ENCODE peak calls at places on chromosome 1, in eight cellular contexts. U, F, R, O, Q, V, L and W are unnamed samples.

GRCh38 chr1:5938068-5938740 is 54.0 kb downstream of the NPHP4 start:
- DNase-seq in V (no peak), U (no peak), R (no peak), O (no peak), F (no peak), Q (no peak), L (no peak), W (no peak)

GRCh38 chr1:79188371-79188770 is 181.8 kb upstream of the ADGRL4 start:
- DNase-seq in V (no peak), O (peak; percentile 90), L (no peak), Q (no peak), R (peak; percentile 4), F (no peak), U (no peak), W (no peak)

GRCh38 chr1:58779837-58780585 is 3.8 kb downstream of the JUN start:
- DNase-seq in O (peak; percentile 79), L (peak; percentile 77), R (peak; percentile 8), Q (peak; percentile 37), F (no peak), V (peak; percentile 33), U (peak; percentile 73), W (peak; percentile 19)

GRCh38 chr1:6273380-6273891 is 12.5 kb upstream of the GPR153 start:
- DNase-seq in Q (no peak), U (peak; percentile 67), R (no peak), V (peak; percentile 67), O (no peak), L (no peak), F (no peak), W (no peak)

GRCh38 chr1:3212453-3213230 is 143.6 kb downstream of the PRDM16 start:
- DNase-seq in R (no peak), F (no peak), Q (no peak), V (no peak), O (no peak), L (no peak), U (no peak), W (no peak)

GRCh38 chr1:206933333-206933945 is 11.7 kb upstream of the FCMR start:
- DNase-seq in L (peak; percentile 69), F (no peak), O (peak; percentile 11), V (no peak), R (peak; percentile 56), Q (no peak), U (peak; percentile 92), W (peak; percentile 53)

GRCh38 chr1:48859429-48859828 is 82.7 kb upstream of the BEND5 start:
- DNase-seq in O (no peak), U (no peak), V (no peak), L (no peak), R (no peak), Q (no peak), F (no peak), W (no peak)

GRCh38 chr1:110645962-110646735 is 28.6 kb downstream of the KCNA3 start:
- DNase-seq in F (no peak), Q (no peak), R (no peak), U (no peak), L (no peak), V (no peak), O (no peak), W (no peak)

GRCh38 chr1:93331412-93331811 is 14.3 kb upstream of the DR1 start:
- DNase-seq in U (no peak), V (no peak), Q (no peak), L (no peak), R (no peak), F (no peak), O (no peak), W (no peak)

GRCh38 chr1:186482661-186483255 is 21.8 kb upstream of the PDC start:
- DNase-seq in Q (peak; percentile 48), R (peak; percentile 60), O (peak; percentile 90), V (peak; percentile 50), F (no peak), U (peak; percentile 65), L (peak; percentile 25), W (peak; percentile 57)

GRCh38 chr1:224519874-224520273 is 85.3 kb upstream of the WDR26 start:
- DNase-seq in F (no peak), V (no peak), L (no peak), O (no peak), Q (no peak), U (no peak), R (no peak), W (no peak)

GRCh38 chr1:42845193-42845592 is 1.2 kb upstream of the ZNF691 start:
- DNase-seq in R (no peak), V (no peak), F (no peak), U (no peak), O (no peak), L (no peak), Q (no peak), W (no peak)

GRCh38 chr1:227734858-227735780 is at the start of the genes JMJD4 and SNAP47:
- DNase-seq in F (peak; percentile 60), Q (peak; percentile 95), R (peak; percentile 92), U (peak; percentile 96), O (peak; percentile 89), L (peak; percentile 93), V (peak; percentile 92), W (peak; percentile 94)
- TF ChIP-seq POLR2A in F (no peak), Q (peak; percentile 85), R (peak; percentile 73), U (peak; percentile 78), O (peak; percentile 80), L (peak; percentile 86), V (peak; percentile 80), W (peak; percentile 92)

GRCh38 chr1:114511048-114511785 is at the start of gene TRIM33:
- DNase-seq in V (peak; percentile 91), F (peak; percentile 62), Q (peak; percentile 93), R (peak; percentile 96), U (peak; percentile 96), O (peak; percentile 96), L (peak; percentile 93), W (peak; percentile 96)

GRCh38 chr1:114508386-114508898 is 2.6 kb downstream of the TRIM33 start:
- DNase-seq in U (no peak), V (no peak), Q (no peak), L (no peak), O (no peak), R (no peak), F (no peak), W (no peak)

GRCh38 chr1:114509596-114510234 is 1.3 kb downstream of the TRIM33 start:
- DNase-seq in V (no peak), L (no peak), O (no peak), R (no peak), Q (no peak), F (no peak), U (no peak), W (peak; percentile 44)

GRCh38 chr1:114512595-114513280 is 1.7 kb upstream of the TRIM33 start:
- DNase-seq in O (no peak), Q (peak; percentile 25), U (no peak), V (no peak), F (no peak), L (no peak), R (peak; percentile 24), W (peak; percentile 35)

DNA sequence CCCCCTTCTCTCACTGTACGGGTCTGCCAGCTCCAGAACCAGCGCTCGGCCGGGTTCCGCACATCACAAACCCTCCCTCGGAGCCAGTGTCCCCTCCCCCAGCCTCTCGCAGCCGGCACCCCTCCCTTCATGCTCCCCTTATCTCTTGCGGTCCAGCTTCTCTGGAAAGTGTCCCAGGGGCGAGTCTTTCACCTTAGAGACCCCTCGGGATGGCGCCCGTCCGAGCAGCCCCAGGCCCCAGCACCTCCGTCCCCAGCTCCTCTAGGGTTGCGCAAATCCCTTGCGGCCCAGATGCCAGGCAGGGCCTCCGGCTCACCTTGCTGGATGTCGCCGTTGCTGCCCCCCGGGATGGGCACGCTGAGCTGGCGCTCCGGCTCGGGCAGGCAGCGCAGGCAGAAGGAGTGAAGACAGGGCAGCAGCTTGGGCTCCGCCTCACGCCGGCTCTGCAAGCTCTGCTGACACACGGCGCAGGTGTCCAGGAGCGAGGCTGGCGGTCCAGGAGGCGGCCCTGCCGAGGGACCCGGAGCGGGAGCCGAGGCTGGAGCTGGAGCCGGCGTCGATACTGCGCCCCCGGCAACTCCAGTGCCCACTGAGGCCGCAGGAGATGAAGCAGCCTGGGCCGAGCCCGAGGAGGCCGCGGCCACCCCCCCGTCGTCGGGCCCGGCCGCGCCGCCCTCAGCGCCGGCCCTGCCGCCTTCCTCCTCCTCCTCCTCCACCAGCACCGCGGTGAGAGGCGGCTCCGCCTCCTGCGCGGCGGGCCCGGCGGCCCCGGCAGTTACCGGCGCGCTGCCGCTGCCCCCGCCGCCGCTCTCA is 562 bp downstream of the TRIM33 start:
- DNase-seq in Q (peak; percentile 65), O (peak; percentile 62), F (no peak), L (peak; percentile 51), R (peak; percentile 57), V (no peak), U (peak; percentile 74), W (peak; percentile 91)
- TF ChIP-seq POLR2A in Q (no peak), O (no peak), F (no peak), L (no peak), R (no peak), V (no peak), U (no peak), W (no peak)

GRCh38 chr1:228358764-228359612 is 47.6 kb downstream of the TRIM11 start:
- DNase-seq in V (no peak), Q (no peak), U (no peak), O (no peak), L (no peak), F (no peak), R (no peak), W (no peak)

GRCh38 chr1:228362141-228362883 is 44.3 kb downstream of the TRIM11 start:
- DNase-seq in F (no peak), V (no peak), Q (peak; percentile 10), L (no peak), U (no peak), O (no peak), R (peak; percentile 52), W (no peak)

GRCh38 chr1:228361314-228362140 is 45.1 kb downstream of the TRIM11 start:
- DNase-seq in O (no peak), L (no peak), V (no peak), Q (peak; percentile 23), F (no peak), U (no peak), R (no peak), W (no peak)

GRCh38 chr1:228359613-228360532 is 46.8 kb downstream of the TRIM11 start:
- DNase-seq in L (no peak), R (no peak), O (no peak), F (no peak), U (no peak), V (no peak), Q (no peak), W (no peak)

DNA sequence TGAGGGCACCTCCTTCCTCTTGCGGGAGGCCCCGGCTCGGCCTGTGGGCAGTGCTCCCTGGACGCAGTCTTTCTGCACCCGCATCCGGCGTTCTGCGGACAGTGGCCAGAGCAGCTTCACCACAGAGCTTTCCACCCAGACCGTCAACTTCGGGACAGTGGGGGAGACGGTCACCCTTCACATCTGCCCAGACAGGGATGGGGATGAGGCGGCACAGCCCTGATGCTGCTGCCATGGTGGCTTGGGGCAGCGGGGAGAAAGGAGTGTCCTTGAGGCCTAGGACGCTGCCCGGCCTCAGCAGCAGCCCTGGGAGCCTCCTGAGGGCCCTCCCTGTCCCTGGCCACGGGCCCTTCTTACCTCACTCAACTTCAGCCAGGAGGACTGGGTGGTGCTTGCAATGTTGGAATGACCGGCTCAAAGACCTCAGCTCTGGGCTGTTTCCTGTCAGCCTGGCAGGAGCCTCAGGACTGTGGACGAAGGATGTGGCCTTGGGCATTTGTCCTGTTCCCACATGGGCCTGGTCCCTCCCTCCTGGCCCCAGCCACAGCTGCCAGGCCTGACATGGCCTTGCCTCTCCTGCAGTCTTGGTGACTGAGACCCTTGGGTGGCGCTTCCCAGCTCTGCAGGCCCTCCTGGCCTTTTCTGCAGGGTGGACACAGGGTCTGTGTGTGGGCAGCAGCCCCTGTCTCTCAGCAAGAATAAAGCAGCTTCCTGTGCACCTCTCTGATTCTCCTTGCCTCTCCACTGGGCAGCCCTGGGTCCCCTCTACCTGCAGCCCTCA is 45.9 kb downstream of the TRIM11 start:
- DNase-seq in V (no peak), L (no peak), Q (no peak), R (no peak), F (no peak), O (no peak), U (no peak), W (no peak)
- TF ChIP-seq POLR2A in V (no peak), L (no peak), Q (no peak), R (no peak), F (no peak), O (no peak), U (no peak), W (no peak)

GRCh38 chr1:160098852-160099647 is 631 bp upstream of the IGSF8 start:
- DNase-seq in Q (peak; percentile 99), R (peak; percentile 94), F (peak; percentile 97), L (peak; percentile 99), V (peak; percentile 99), U (peak; percentile 99), O (peak; percentile 91), W (peak; percentile 90)
- TF ChIP-seq POLR2A in Q (peak; percentile 71), R (peak; percentile 36), F (no peak), L (peak; percentile 64), V (peak; percentile 70), U (peak; percentile 64), O (no peak), W (no peak)